ENCODE peak calls at places on chromosome 21, in nine cellular contexts. G is stimulated activated CD8-positive, alpha-beta memory T cell treated with anti-CD3 and anti-CD28 coated beads, Interleukin-15, amount 100 ng/mL, for 1 hour; C is cardiac fibroblast; W is left cardiac atrium; H is NCI-H524; O is H4; V is CD8-positive, alpha-beta T cell; M is stimulated activated CD4-positive, alpha-beta T cell treated with anti-CD3 and anti-CD28 coated beads, Interleukin-12 subunit alpha, Interleukin-12 subunit beta, amount 100 ng/mL, for 4 hours; S is testis. Z is an unnamed sample.

GRCh38 chr21:36203603-36203889 is 46.9 kb downstream of the DOP1B start:
- DNase-seq in M (peak), O (peak), W (no peak), H (no peak), C (peak), V (no peak), S (no peak), G (no peak), Z (no peak)

GRCh38 chr21:36425286-36425685 is 40.1 kb downstream of the CHAF1B start:
- DNase-seq in G (no peak), M (no peak), V (no peak), W (no peak), H (no peak), C (no peak), S (no peak), O (no peak), Z (no peak)

GRCh38 chr21:45543371-45543709 is 1.1 kb upstream of the SLC19A1 start:
- DNase-seq in S (peak), M (no peak), O (no peak), H (no peak), C (no peak), G (no peak), W (no peak), V (no peak), Z (peak)

GRCh38 chr21:41957991-41958766 is 4.4 kb upstream of the C2CD2 start:
- DNase-seq in V (no peak), H (peak), M (no peak), W (peak), S (peak), C (peak), G (no peak), O (peak), Z (peak)

GRCh38 chr21:34260598-34260997 is 103.2 kb upstream of the KCNE2 start:
- DNase-seq in S (no peak), M (no peak), O (no peak), H (no peak), W (no peak), G (no peak), V (no peak), C (no peak), Z (no peak)

GRCh38 chr21:31330144-31330483 is 13.9 kb downstream of the TIAM1 start:
- DNase-seq in G (no peak), O (no peak), W (no peak), M (no peak), S (no peak), H (no peak), V (no peak), C (no peak), Z (no peak)

GRCh38 chr21:36504067-36505058 is 24.4 kb upstream of the CLDN14 start:
- DNase-seq in M (peak), H (peak), C (peak), O (peak), S (peak), W (no peak), G (peak), V (no peak), Z (no peak)

GRCh38 chr21:44800971-44801467 is 601 bp downstream of the UBE2G2 start:
- DNase-seq in W (no peak), S (no peak), V (no peak), G (no peak), O (no peak), M (no peak), C (peak), H (peak), Z (peak)

GRCh38 chr21:17045214-17045835 is 467.5 kb upstream of the CXADR start:
- DNase-seq in G (no peak), C (peak), H (peak), V (no peak), W (no peak), S (no peak), O (peak), M (no peak), Z (peak)

GRCh38 chr21:34843562-34843961 is 174.8 kb downstream of the CLIC6 start:
- DNase-seq in H (no peak), C (no peak), M (no peak), O (no peak), V (no peak), S (no peak), W (no peak), G (no peak), Z (no peak)

Z was measured in D341Med.